ENCODE peak calls at places on chromosomes 13 and 19, in four cellular contexts. Z is colonic mucosa, O is fibroblast of pulmonary artery, Y is endothelial cell. F is an unnamed sample.

GRCh38 chr19:50414850-50415660 is 3.7 kb upstream of the SPIB start:
- DNase-seq in Z (peak), O (peak), Y (peak), F (peak)

GRCh38 chr19:46955114-46955812 is 64.4 kb upstream of the NPAS1 start:
- DNase-seq in Z (no peak), O (peak), Y (no peak), F (no peak)

GRCh38 chr13:21047591-21048282 is 13.6 kb downstream of the LATS2 start:
- DNase-seq in Z (peak), O (no peak), Y (no peak), F (peak)

GRCh38 chr13:77084755-77085154 is 57.8 kb upstream of the FBXL3 start:
- DNase-seq in Z (no peak), O (no peak), Y (no peak), F (no peak)

GRCh38 chr13:95784891-95785290 is 108.0 kb downstream of the DNAJC3 start:
- DNase-seq in Z (no peak), O (peak), Y (no peak), F (no peak)

GRCh38 chr19:35908977-35909683 is 1.0 kb upstream of the TYROBP start:
- DNase-seq in Z (peak), O (no peak), Y (no peak), F (no peak)

GRCh38 chr19:2456301-2456570 is 523 bp downstream of the LMNB2 start:
- DNase-seq in Z (no peak), O (no peak), Y (no peak), F (no peak)

GRCh38 chr19:32436692-32437091 is 31.1 kb downstream of the DPY19L3 start:
- DNase-seq in Z (no peak), O (no peak), Y (no peak), F (no peak)

GRCh38 chr19:41957838-41958366 is 1.2 kb downstream of the RABAC1 start:
- DNase-seq in Z (peak), O (peak), Y (peak), F (peak)

GRCh38 chr19:34041922-34042521 is 130.3 kb upstream of the LSM14A start:
- DNase-seq in Z (peak), O (peak), Y (peak), F (peak)

GRCh38 chr19:16340654-16341053 is 16.0 kb downstream of the KLF2 start:
- DNase-seq in Z (no peak), O (no peak), Y (no peak), F (no peak)

GRCh38 chr13:19050901-19051300 is 130.7 kb downstream of the TUBA3C start:
- DNase-seq in Z (no peak), O (no peak), Y (no peak), F (no peak)

GRCh38 chr19:13068064-13068807 is 34.4 kb downstream of the LYL1 start:
- DNase-seq in Z (no peak), O (no peak), Y (no peak), F (no peak)

GRCh38 chr13:27148900-27149299 is 22.7 kb downstream of the USP12 start:
- DNase-seq in Z (no peak), O (no peak), Y (no peak), F (no peak)

GRCh38 chr13:20570540-20570939 is 3.6 kb downstream of the IFT88 start:
- DNase-seq in Z (no peak), O (peak), Y (no peak), F (no peak)

GRCh38 chr19:58575183-58576041 is 2.3 kb upstream of the MZF1 start:
- DNase-seq in Z (peak), O (peak), Y (peak), F (peak)

GRCh38 chr13:93966267-93966936 is 513.1 kb downstream of the DCT start:
- DNase-seq in Z (no peak), O (no peak), Y (no peak), F (no peak)

GRCh38 chr19:4066682-4067395 is at the start of gene ZBTB7A:
- DNase-seq in Z (peak), O (peak), Y (peak), F (peak)

GRCh38 chr19:47036233-47036651 is 12.2 kb downstream of the TMEM160 start:
- DNase-seq in Z (peak), O (no peak), Y (no peak), F (no peak)

GRCh38 chr13:32309812-32310706 is 5.1 kb downstream of the ZAR1L start:
- DNase-seq in Z (peak), O (peak), Y (peak), F (peak)

GRCh38 chr19:2578391-2578826 is 102.5 kb downstream of the GADD45B start:
- DNase-seq in Z (peak), O (peak), Y (no peak), F (no peak)

GRCh38 chr13:106417467-106418110 is 117.9 kb downstream of the EFNB2 start:
- DNase-seq in Z (no peak), O (no peak), Y (no peak), F (no peak)

GRCh38 chr13:106349080-106349841 is 186.2 kb downstream of the EFNB2 start:
- DNase-seq in Z (peak), O (no peak), Y (peak), F (peak)

GRCh38 chr19:4100647-4101495 is 23.1 kb downstream of the MAP2K2 start:
- DNase-seq in Z (no peak), O (no peak), Y (no peak), F (no peak)

GRCh38 chr13:111958612-111959395 is 108.1 kb upstream of the SOX1 start:
- DNase-seq in Z (no peak), O (no peak), Y (no peak), F (no peak)

GRCh38 chr13:46738055-46738454 is 58.9 kb downstream of the ESD start:
- DNase-seq in Z (no peak), O (no peak), Y (no peak), F (no peak)

GRCh38 chr13:72645521-72645920 is 81.9 kb downstream of the MZT1 start:
- DNase-seq in Z (no peak), O (no peak), Y (no peak), F (no peak)

GRCh38 chr19:18847516-18848463 is 16.0 kb downstream of the UPF1 start:
- DNase-seq in Z (no peak), O (peak), Y (no peak), F (no peak)
- TF ChIP-seq CTCF in Z (no peak), O (no peak), Y (no peak), F (no peak)

DNA sequence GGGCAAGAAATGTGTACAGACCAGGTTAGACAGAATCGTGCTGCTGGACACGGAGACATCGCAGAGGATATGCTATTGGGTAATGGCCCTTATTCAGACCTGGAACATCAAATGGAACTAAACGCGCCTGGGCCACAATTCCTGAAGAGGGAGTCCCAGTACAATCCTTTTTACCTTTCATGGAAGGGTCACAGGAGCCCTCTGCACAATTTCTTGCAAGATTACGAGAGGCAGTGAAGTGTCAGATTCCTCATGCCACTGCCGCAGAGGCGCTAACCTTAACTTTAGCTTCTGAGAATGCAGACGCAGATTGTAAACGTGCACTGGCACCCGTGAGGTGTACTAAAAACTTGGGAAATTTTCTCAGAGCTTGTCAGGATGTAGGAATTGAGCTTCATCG is 18.1 kb downstream of the CLEC4M start:
- DNase-seq in Z (no peak), O (no peak), Y (no peak), F (no peak)
- TF ChIP-seq CTCF in Z (no peak), O (no peak), Y (no peak), F (no peak)

DNA sequence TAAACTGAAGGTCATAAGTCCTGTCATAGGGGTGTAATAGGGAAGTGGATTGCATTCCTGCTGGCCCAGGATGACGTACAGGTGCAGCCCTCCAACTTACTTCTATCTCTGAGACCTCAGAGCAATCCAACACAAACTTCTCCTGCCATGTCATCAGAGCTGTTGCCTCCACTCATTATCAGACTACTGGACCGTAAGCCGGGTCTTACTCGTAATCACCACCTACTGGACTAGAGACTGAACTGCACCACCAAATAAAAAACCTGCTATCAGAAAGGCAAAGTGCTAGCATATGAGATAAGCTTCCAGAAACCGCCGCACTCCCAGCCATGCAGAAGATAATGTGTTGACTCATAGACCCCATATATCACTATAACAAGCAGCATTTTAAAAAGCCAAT is 102.1 kb downstream of the SLITRK1 start:
- DNase-seq in Z (no peak), O (peak), Y (peak), F (peak)
- TF ChIP-seq CTCF in Z (no peak), O (peak), Y (peak), F (peak)

GRCh38 chr19:19386373-19386869 is 19.1 kb upstream of the GATAD2A start:
- DNase-seq in Z (no peak), O (no peak), Y (no peak), F (no peak)
- TF ChIP-seq CTCF in Z (no peak), O (peak), Y (no peak), F (no peak)

GRCh38 chr13:75635621-75636338 is at the start of gene LMO7:
- DNase-seq in Z (peak), O (peak), Y (peak), F (peak)
- TF ChIP-seq CTCF in Z (no peak), O (no peak), Y (no peak), F (no peak)

DNA sequence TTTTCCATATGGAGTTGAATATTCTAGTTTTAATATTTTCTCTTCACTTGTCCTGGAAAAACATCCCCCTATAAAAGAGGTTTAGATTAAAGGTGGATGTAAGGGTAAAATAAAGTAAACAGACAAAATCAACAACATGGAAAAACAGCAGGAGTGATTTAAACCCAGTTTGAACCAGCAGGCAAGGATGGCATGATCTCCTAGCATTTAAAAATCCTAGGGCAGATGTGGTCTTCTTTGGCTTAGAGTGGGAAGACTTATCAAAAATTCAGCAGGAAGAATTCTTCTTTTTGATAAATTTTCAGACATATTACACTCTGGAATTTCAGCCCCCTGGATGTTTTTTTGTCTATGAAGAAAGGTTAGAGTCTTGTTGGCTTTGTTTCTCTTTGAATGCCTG is 36.5 kb downstream of the CLEC17A start:
- DNase-seq in Z (no peak), O (no peak), Y (no peak), F (no peak)
- TF ChIP-seq CTCF in Z (no peak), O (no peak), Y (no peak), F (no peak)

DNA sequence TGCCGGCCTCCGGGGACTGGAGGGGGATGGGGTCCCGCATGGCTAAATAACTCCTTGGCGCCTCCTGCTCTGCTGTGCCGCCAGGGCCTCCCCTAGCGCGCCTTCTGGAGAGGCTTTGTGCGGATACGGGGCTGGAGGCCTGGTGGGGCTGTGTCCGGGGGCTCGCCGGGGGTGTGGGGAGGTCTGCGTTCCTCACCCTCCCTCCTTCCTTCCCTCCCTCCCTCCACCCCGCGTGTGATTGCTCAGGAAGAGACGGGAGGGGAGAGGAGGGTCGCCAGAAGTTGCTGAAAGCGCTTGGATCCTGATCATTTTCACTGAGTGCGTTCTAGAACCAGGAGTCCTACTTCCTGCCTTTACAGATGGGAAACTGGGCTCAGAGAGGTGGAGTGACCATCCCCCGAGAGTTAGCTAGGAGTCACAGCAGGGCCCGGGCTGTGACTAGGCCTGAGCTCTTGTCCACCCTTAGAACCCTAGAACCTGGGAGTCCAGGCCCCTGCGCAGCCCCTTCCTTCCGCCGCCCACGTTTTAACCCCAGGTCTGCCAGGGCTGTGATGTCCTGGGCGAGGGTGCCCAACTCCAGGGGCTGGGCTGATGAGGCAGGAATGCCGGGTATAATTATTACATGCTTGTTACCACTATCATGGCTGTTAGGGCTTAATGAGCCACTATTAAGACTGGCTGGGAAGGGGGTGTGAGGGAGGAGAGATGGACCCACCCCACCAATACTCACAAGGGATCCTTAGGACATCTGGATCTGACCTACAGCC is 782 bp upstream of the JUND start:
- DNase-seq in Z (peak), O (no peak), Y (no peak), F (no peak)
- TF ChIP-seq CTCF in Z (no peak), O (no peak), Y (no peak), F (no peak)

GRCh38 chr19:54179921-54180452 is 7.0 kb upstream of the TMC4 start:
- DNase-seq in Z (peak), O (peak), Y (peak), F (peak)
- TF ChIP-seq CTCF in Z (peak), O (peak), Y (peak), F (peak)